ENCODE peak calls at places on chromosomes 11 and 22, in four cellular contexts. V, S, N and H are unnamed samples.

GRCh38 chr22:37549704-37550059 is 10.6 kb upstream of the CDC42EP1 start:
- DNase-seq in N (no peak), S (peak), V (no peak), H (no peak)

GRCh38 chr11:28038775-28039174 is 69.2 kb downstream of the KIF18A start:
- DNase-seq in V (no peak), N (no peak), S (no peak), H (no peak)

GRCh38 chr22:38291201-38291777 is 18.5 kb upstream of the TMEM184B start:
- DNase-seq in S (no peak), N (no peak), V (no peak), H (no peak)

GRCh38 chr11:61914471-61915171 is 2.7 kb downstream of the RAB3IL1 start:
- DNase-seq in V (peak), N (no peak), S (no peak), H (peak)

GRCh38 chr11:12794556-12795230 is 120.5 kb downstream of the TEAD1 start:
- DNase-seq in S (no peak), V (no peak), N (no peak), H (no peak)

GRCh38 chr22:46748948-46749681 is 11.1 kb upstream of the CERK start:
- DNase-seq in V (peak), N (peak), S (no peak), H (no peak)

GRCh38 chr22:39496131-39496838 is 5.8 kb upstream of the MIEF1 start:
- DNase-seq in V (peak), S (peak), N (peak), H (no peak)

GRCh38 chr11:5280582-5281102 is 10.9 kb upstream of the HBE1 start:
- DNase-seq in N (peak), V (no peak), S (peak), H (peak)

GRCh38 chr11:65386307-65387081 is at the start of gene FRMD8:
- DNase-seq in V (peak), S (peak), N (peak), H (peak)

GRCh38 chr22:22893077-22893805 is 5.6 kb downstream of the IGLL5 start:
- DNase-seq in V (peak), N (no peak), S (no peak), H (no peak)
- TF ChIP-seq POLR2A in V (no peak), N (no peak), S (no peak), H (peak)

GRCh38 chr11:57638005-57638760 is 11.5 kb downstream of the YPEL4 start:
- DNase-seq in V (peak), N (no peak), S (peak), H (no peak)
- TF ChIP-seq POLR2A in V (no peak), N (no peak), S (peak), H (no peak)

GRCh38 chr11:57566564-57567209 is 785 bp downstream of the UBE2L6 start:
- DNase-seq in V (no peak), N (no peak), S (no peak), H (no peak)
- TF ChIP-seq POLR2A in V (no peak), N (no peak), S (no peak), H (no peak)

GRCh38 chr11:76767659-76768058 is 15.5 kb upstream of the TSKU start:
- DNase-seq in S (no peak), N (no peak), V (no peak), H (no peak)

GRCh38 chr11:76766521-76766920 is 16.6 kb upstream of the TSKU start:
- DNase-seq in S (no peak), N (no peak), V (no peak), H (no peak)

GRCh38 chr11:76769071-76769560 is 14.0 kb upstream of the TSKU start:
- DNase-seq in N (no peak), S (no peak), V (no peak), H (no peak)

GRCh38 chr11:76769645-76770586 is 13.2 kb upstream of the TSKU start:
- DNase-seq in S (peak), N (no peak), V (no peak), H (no peak)

GRCh38 chr11:76768091-76769047 is 14.8 kb upstream of the TSKU start:
- DNase-seq in N (no peak), S (peak), V (peak), H (no peak)
- TF ChIP-seq POLR2A in N (peak), S (no peak), V (no peak), H (no peak)

GRCh38 chr11:63611395-63611747 is 2.9 kb downstream of the PLAAT3 start:
- DNase-seq in N (no peak), S (no peak), V (no peak), H (no peak)

GRCh38 chr11:63613517-63614135 is 607 bp downstream of the PLAAT3 start:
- DNase-seq in V (peak), N (peak), S (peak), H (peak)

GRCh38 chr11:63616953-63617352 is 2.7 kb upstream of the PLAAT3 start:
- DNase-seq in N (no peak), S (no peak), V (no peak), H (no peak)

GRCh38 chr11:63612181-63612580 is 2.1 kb downstream of the PLAAT3 start:
- DNase-seq in V (no peak), N (no peak), S (no peak), H (no peak)

GRCh38 chr11:63614136-63614664 is at the start of gene PLAAT3:
- DNase-seq in N (peak), V (peak), S (peak), H (peak)
- TF ChIP-seq POLR2A in N (no peak), V (no peak), S (peak), H (no peak)